ENCODE peak calls at places on chromosomes 1 and 21, in five cellular contexts. R is tibial nerve, V is activated T-cell treated with anti-CD3 and anti-CD28 coated beads for 1 hour, I is uterus, G is hypothalamus. D is an unnamed sample.

GRCh38 chr1:226711976-226712778 is 26.9 kb downstream of the ITPKB start:
- DNase-seq in R (no peak), V (peak), I (no peak), G (no peak), D (peak)

GRCh38 chr1:115266729-115267421 is 71.2 kb downstream of the NGF start:
- DNase-seq in R (no peak), V (no peak), I (peak), G (no peak), D (no peak)

GRCh38 chr1:156889802-156890585 is 3.5 kb upstream of the PEAR1 start:
- DNase-seq in R (peak), V (peak), I (peak), G (peak), D (no peak)

GRCh38 chr1:54177726-54178125 is 22.1 kb downstream of the CYB5RL start:
- DNase-seq in R (no peak), V (no peak), I (no peak), G (no peak), D (no peak)

GRCh38 chr1:30277415-30277814 is 446.0 kb downstream of the MATN1 start:
- DNase-seq in R (no peak), V (no peak), I (no peak), G (no peak), D (no peak)

GRCh38 chr1:85042413-85042812 is 5.9 kb downstream of the MCOLN3 start:
- DNase-seq in R (no peak), V (no peak), I (no peak), G (no peak), D (no peak)

GRCh38 chr1:225733254-225733653 is 44.4 kb upstream of the SRP9 start:
- DNase-seq in R (no peak), V (no peak), I (no peak), G (no peak), D (no peak)

GRCh38 chr1:109667452-109668122 is at the start of gene GSTM2:
- DNase-seq in R (peak), V (peak), I (peak), G (peak), D (peak)

GRCh38 chr21:46226920-46227599 is 1.5 kb downstream of the LSS start:
- DNase-seq in R (no peak), V (no peak), I (no peak), G (no peak), D (no peak)

GRCh38 chr1:1013922-1014617 is 773 bp downstream of the ISG15 start:
- DNase-seq in R (no peak), V (no peak), I (no peak), G (no peak), D (no peak)

GRCh38 chr1:206067486-206068302 is 14.7 kb downstream of the RHEX start:
- DNase-seq in R (no peak), V (no peak), I (peak), G (no peak), D (no peak)

GRCh38 chr1:40890771-40891170 is 28.6 kb upstream of the CITED4 start:
- DNase-seq in R (no peak), V (no peak), I (no peak), G (no peak), D (no peak)

GRCh38 chr1:240217398-240217797 is 125.7 kb downstream of the FMN2 start:
- DNase-seq in R (no peak), V (no peak), I (no peak), G (no peak), D (no peak)

GRCh38 chr1:231190456-231190855 is 28.6 kb downstream of the TRIM67 start:
- DNase-seq in R (no peak), V (no peak), I (no peak), G (no peak), D (no peak)

GRCh38 chr21:44418108-44418875 is 37.0 kb upstream of the LRRC3 start:
- DNase-seq in R (no peak), V (no peak), I (no peak), G (no peak), D (peak)